ENCODE peak calls at places on chromosomes 5 and 9, in nine cellular contexts. J is occipital lobe; B is activated gamma-delta T cell treated with Interleukin-2 at 50 U/mL for 16 hours; X is M059J; G is effector memory CD4-positive, alpha-beta T cell; A is iPS-NIHi11; W is non-pigmented ciliary epithelial cell; R is NCI-H82; D is activated T-cell treated with anti-CD3 and anti-CD28 coated beads, Interleukin-2, amount 50 U/mL, for 1 hour. N is an unnamed sample.

GRCh38 chr9:69397384-69398214 is 72.6 kb downstream of the ENTREP1 start:
- DNase-seq in X (peak), B (no peak), J (peak), R (no peak), G (no peak), A (no peak), D (no peak), W (no peak), N (peak)

GRCh38 chr5:142977363-142978051 is 207.3 kb downstream of the ARHGAP26 start:
- DNase-seq in R (no peak), W (peak), J (no peak), B (peak), A (no peak), G (peak), X (peak), D (peak), N (peak)

GRCh38 chr9:136470356-136470755 is 12.5 kb downstream of the SEC16A start:
- DNase-seq in D (no peak), W (no peak), X (no peak), R (no peak), G (no peak), A (no peak), B (no peak), J (no peak), N (no peak)

GRCh38 chr9:69063839-69064238 is 28.3 kb downstream of the FXN start:
- DNase-seq in B (no peak), G (no peak), J (no peak), X (no peak), W (no peak), A (no peak), D (no peak), R (no peak), N (no peak)

GRCh38 chr5:35131723-35132122 is 84.0 kb upstream of the AGXT2 start:
- DNase-seq in G (no peak), X (peak), J (no peak), W (no peak), D (no peak), R (no peak), B (no peak), A (no peak), N (no peak)

GRCh38 chr9:34809504-34810186 is 99.7 kb upstream of the CCL21 start:
- DNase-seq in X (no peak), W (no peak), J (no peak), A (peak), G (no peak), B (no peak), R (no peak), D (no peak), N (no peak)

GRCh38 chr5:115369430-115370144 is 73.1 kb upstream of the CCDC112 start:
- DNase-seq in G (no peak), A (peak), X (no peak), J (no peak), B (no peak), D (no peak), W (no peak), R (no peak), N (no peak)

GRCh38 chr5:6808462-6808861 is 95.2 kb downstream of the TENT4A start:
- DNase-seq in R (no peak), B (no peak), J (no peak), X (no peak), W (no peak), D (no peak), G (no peak), A (no peak), N (no peak)

GRCh38 chr5:169190860-169191259 is 110.1 kb downstream of the SLIT3 start:
- DNase-seq in A (no peak), W (no peak), D (no peak), J (no peak), R (no peak), G (no peak), B (no peak), X (no peak), N (no peak)

GRCh38 chr5:136030956-136031611 is 2.3 kb downstream of the TGFBI start:
- DNase-seq in D (no peak), X (no peak), G (no peak), B (no peak), R (no peak), J (no peak), A (no peak), W (no peak), N (peak)

GRCh38 chr5:54663876-54664275 is 146.3 kb downstream of the SNX18 start:
- DNase-seq in B (no peak), W (peak), R (no peak), D (no peak), G (no peak), X (peak), A (no peak), J (peak), N (no peak)

GRCh38 chr5:58795327-58795726 is 212.5 kb downstream of the RAB3C start:
- DNase-seq in A (no peak), D (no peak), R (no peak), B (no peak), G (no peak), W (no peak), X (no peak), J (no peak), N (no peak)

GRCh38 chr9:99241106-99241505 is 19.0 kb downstream of the SEC61B start:
- DNase-seq in J (no peak), R (no peak), X (no peak), W (no peak), A (no peak), B (no peak), G (no peak), D (no peak), N (no peak)

N was measured in SJCRH30.